ENCODE peak calls at places on chromosomes 6 and 20, in five cellular contexts. R is mucosa of descending colon, O is heart left ventricle, A is astrocyte, Q is transverse colon. G is an unnamed sample.

GRCh38 chr6:1576711-1577110 is 33.0 kb upstream of the FOXC1 start:
- DNase-seq in R (no peak), O (no peak), A (no peak), Q (no peak), G (no peak)

GRCh38 chr6:75863001-75863400 is 114.0 kb downstream of the MYO6 start:
- DNase-seq in R (no peak), O (no peak), A (no peak), Q (no peak), G (no peak)

GRCh38 chr6:72175936-72176335 is 289.6 kb downstream of the RIMS1 start:
- DNase-seq in R (no peak), O (no peak), A (peak; percentile 2), Q (no peak), G (no peak)

GRCh38 chr20:21100590-21101452 is 5.3 kb downstream of the LINC00237 start:
- DNase-seq in R (no peak), O (no peak), A (no peak), Q (no peak), G (no peak)

GRCh38 chr6:112298816-112299281 is 44.5 kb upstream of the LAMA4 start:
- DNase-seq in R (no peak), O (no peak), A (peak; percentile 95), Q (no peak), G (no peak)

GRCh38 chr20:58781138-58781537 is 69.6 kb downstream of the GNAS-AS1 start:
- DNase-seq in R (no peak), O (no peak), A (no peak), Q (no peak), G (no peak)

GRCh38 chr20:46023999-46024398 is 5.0 kb upstream of the SLC12A5 start:
- DNase-seq in R (no peak), O (peak; percentile 2), A (no peak), Q (no peak), G (no peak)

GRCh38 chr20:38723069-38723981 is 961 bp upstream of the SLC32A1 start:
- DNase-seq in R (no peak), O (no peak), A (peak; percentile 30), Q (no peak), G (no peak)

GRCh38 chr20:1306316-1307135 is 22.4 kb downstream of the SDCBP2 start:
- DNase-seq in R (peak; percentile 27), O (no peak), A (no peak), Q (no peak), G (no peak)

DNA sequence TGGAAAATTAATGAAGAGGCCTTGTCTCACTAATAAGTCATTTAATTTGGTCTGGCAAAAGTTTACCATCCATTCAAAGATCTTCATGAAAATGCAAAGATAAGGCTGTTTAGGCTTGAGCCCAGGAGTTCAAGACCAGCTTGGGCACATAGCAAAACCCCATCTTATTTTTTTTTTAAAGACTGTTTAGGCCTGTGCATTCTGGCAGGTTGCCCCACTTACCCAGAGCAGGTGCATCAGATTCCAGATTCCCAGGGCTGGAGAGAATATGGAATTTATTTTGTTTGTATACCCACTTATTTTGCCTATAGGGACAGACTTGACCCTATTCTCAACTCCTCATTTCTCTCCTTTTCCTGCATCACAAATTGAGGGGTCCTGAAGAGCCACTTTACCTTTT is 5.7 kb downstream of the FOXO3 start:
- DNase-seq in R (no peak), O (no peak), A (no peak), Q (no peak), G (no peak)
- H3K4me1 ChIP-seq in R (peaks cover 25% of the 10 kb centered on the region), O (peaks cover 33% of the 10 kb centered on the region), A (peaks cover 36% of the 10 kb centered on the region), Q (peaks cover 41% of the 10 kb centered on the region), G (peaks cover 81% of the 10 kb centered on the region)

GRCh38 chr6:162554531-162554930 is 173.0 kb downstream of the PRKN start:
- DNase-seq in R (no peak), O (no peak), A (no peak), Q (no peak), G (no peak)
- TF ChIP-seq CTCF in R (no peak), O (no peak), A (no peak), Q (no peak), G (no peak)

DNA sequence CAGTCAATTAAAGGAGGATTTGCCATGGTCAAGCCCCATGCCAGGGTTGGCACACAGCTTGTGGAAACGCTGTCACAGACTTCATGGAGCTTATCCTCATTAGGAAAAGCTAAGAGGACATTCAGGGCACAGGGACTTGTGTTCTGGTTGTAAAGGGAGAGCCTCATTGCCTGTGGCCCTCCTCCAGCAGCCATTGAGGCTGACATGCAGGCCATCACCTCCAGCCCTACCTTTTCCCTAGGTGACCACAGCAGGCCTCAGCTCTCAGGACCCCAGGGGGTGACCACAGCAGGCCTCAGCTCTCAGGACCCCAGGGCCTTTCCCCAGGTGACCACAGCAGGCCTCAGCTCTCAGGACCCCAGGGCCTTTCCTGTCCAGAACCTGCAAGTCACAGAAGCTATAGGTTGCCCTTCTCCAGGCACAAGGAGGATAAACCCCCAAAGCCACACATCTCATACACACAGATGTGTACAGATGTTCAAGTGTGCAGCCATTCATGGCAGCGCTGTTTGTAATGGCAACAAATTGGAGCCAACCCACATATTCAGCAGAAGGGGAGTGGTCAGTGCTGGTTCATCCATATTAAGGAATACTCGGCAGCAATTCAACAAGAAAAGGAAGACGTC is 26.1 kb downstream of the DUSP22 start:
- DNase-seq in R (no peak), O (no peak), A (no peak), Q (no peak), G (no peak)
- H3K4me1 ChIP-seq in R (no peaks in the 10 kb centered on the region), O (peaks cover 3% of the 10 kb centered on the region), A (no peaks in the 10 kb centered on the region), Q (peaks cover 4% of the 10 kb centered on the region), G (peaks cover 4% of the 10 kb centered on the region)

DNA sequence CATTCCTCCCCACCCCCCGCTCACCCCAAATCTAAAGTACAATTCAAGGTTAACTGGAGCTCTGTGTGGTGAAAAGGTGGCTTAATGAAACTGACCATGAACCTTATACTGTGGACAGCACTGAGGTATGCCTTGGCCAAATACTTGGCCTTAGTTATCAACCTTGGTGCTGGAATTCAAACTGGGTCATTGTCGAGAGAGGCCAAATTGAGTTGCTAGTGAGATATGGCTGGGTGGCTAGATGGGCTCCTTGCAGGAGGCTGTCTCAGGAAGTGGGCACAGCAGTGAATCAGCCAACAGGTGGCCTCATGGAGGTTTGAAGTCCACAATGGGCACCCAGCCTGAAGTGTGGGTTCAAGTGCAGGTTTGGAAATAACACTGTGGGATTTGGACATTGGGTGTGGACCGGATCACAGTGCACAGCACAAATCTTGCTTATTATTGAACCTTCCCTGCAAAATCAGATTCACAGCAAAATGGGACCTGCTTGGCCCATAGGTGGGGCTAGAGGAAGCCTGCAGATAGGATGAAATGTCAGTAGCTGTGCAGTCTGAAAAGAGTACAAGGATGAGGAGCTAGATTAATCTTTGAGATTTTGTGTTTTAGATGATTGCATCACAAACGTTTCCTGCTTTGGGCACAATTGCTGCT is 5.6 kb upstream of the BTBD3 start:
- DNase-seq in R (no peak), O (no peak), A (no peak), Q (no peak), G (no peak)
- TF ChIP-seq CTCF in R (peak; percentile 27), O (peak; percentile 16), A (peak; percentile 30), Q (peak; percentile 44), G (no peak)

GRCh38 chr6:143691900-143692572 is 14.3 kb downstream of the PHACTR2 start:
- DNase-seq in R (no peak), O (no peak), A (no peak), Q (no peak), G (no peak)
- H3K4me1 ChIP-seq in R (no peaks in the 10 kb centered on the region), O (peaks cover 33% of the 10 kb centered on the region), A (peaks cover 12% of the 10 kb centered on the region), Q (peaks cover 30% of the 10 kb centered on the region), G (no peaks in the 10 kb centered on the region)